ENCODE peak calls at places on chromosome 19, in four cellular contexts. Y, W, E and C are unnamed samples. For H3K27me3, the result is how much of the 10 kb centered on the place peaks cover.

GRCh38 chr19:35144600-35145436 is 1.8 kb downstream of the FXYD7 start:
- DNase-seq in Y (no peak), W (no peak), E (peak), C (peak)

GRCh38 chr19:31152906-31153305 is 196.3 kb downstream of the TSHZ3 start:
- DNase-seq in Y (no peak), W (no peak), E (peak), C (peak)

GRCh38 chr19:49497047-49497789 is 984 bp downstream of the RPS11 start:
- DNase-seq in Y (peak), W (peak), E (peak), C (no peak)

GRCh38 chr19:35549879-35550523 is 4.6 kb downstream of the TMEM147 start:
- DNase-seq in Y (no peak), W (no peak), E (no peak), C (no peak)

GRCh38 chr19:7492142-7493055 is 3.6 kb upstream of the PEX11G start:
- DNase-seq in Y (no peak), W (no peak), E (peak), C (no peak)

GRCh38 chr19:57334191-57334590 is 13.9 kb downstream of the ZNF543 start:
- DNase-seq in Y (no peak), W (no peak), E (peak), C (peak)

GRCh38 chr19:12801466-12802266 is at the start of the genes PRDX2 and THSD8:
- DNase-seq in Y (peak), W (peak), E (peak), C (no peak)

GRCh38 chr19:14479985-14480694 is 5.0 kb upstream of the PTGER1 start:
- DNase-seq in Y (no peak), W (no peak), E (no peak), C (no peak)

GRCh38 chr19:3249408-3249807 is 24.9 kb downstream of the CELF5 start:
- DNase-seq in Y (no peak), W (no peak), E (no peak), C (no peak)

GRCh38 chr19:46404039-46404883 is 9.1 kb downstream of the CCDC8 start:
- DNase-seq in Y (peak), W (peak), E (no peak), C (peak)

GRCh38 chr19:7658219-7658686 is 10.6 kb upstream of the RETN start:
- DNase-seq in Y (no peak), W (no peak), E (no peak), C (no peak)

GRCh38 chr19:35140898-35141626 is 2.0 kb upstream of the FXYD7 start:
- DNase-seq in Y (peak), W (peak), E (peak), C (peak)

GRCh38 chr19:6532244-6532999 is 1.6 kb downstream of the TNFSF9 start:
- DNase-seq in Y (no peak), W (no peak), E (no peak), C (no peak)

GRCh38 chr19:42024622-42025111 is 30.6 kb upstream of the ATP1A3 start:
- DNase-seq in Y (no peak), W (peak), E (no peak), C (no peak)

GRCh38 chr19:13629687-13630357 is 123.5 kb upstream of the CACNA1A start:
- DNase-seq in Y (no peak), W (no peak), E (peak), C (peak)

GRCh38 chr19:45141203-45141900 is 19.4 kb downstream of the NKPD1 start:
- DNase-seq in Y (no peak), W (no peak), E (no peak), C (no peak)

GRCh38 chr19:23409392-23410048 is 14.2 kb upstream of the ZNF91 start:
- DNase-seq in Y (no peak), W (no peak), E (no peak), C (no peak)

GRCh38 chr19:46931197-46931596 is 70.4 kb downstream of the ARHGAP35 start:
- DNase-seq in Y (no peak), W (no peak), E (no peak), C (no peak)

GRCh38 chr19:38043649-38044144 is 136.7 kb downstream of the SIPA1L3 start:
- DNase-seq in Y (no peak), W (no peak), E (no peak), C (no peak)

GRCh38 chr19:7550987-7551761 is 15.7 kb downstream of the PNPLA6 start:
- DNase-seq in Y (peak), W (peak), E (peak), C (peak)

GRCh38 chr19:2694196-2694595 is 8.3 kb downstream of the GNG7 start:
- DNase-seq in Y (no peak), W (no peak), E (no peak), C (no peak)

GRCh38 chr19:40549007-40549708 is 27.5 kb upstream of the SHKBP1 start:
- DNase-seq in Y (no peak), W (peak), E (peak), C (no peak)

GRCh38 chr19:1783874-1784273 is 28.2 kb downstream of the ATP8B3 start:
- DNase-seq in Y (no peak), W (no peak), E (no peak), C (no peak)

GRCh38 chr19:48842744-48843162 is 6.5 kb upstream of the HSD17B14 start:
- DNase-seq in Y (peak), W (no peak), E (no peak), C (no peak)

GRCh38 chr19:48321372-48321621 is 4.1 kb upstream of the EMP3 start:
- DNase-seq in Y (peak), W (peak), E (peak), C (peak)

GRCh38 chr19:40907968-40908735 is 26.1 kb upstream of the CYP2A7 start:
- DNase-seq in Y (no peak), W (no peak), E (no peak), C (no peak)

GRCh38 chr19:20247016-20247683 is 80.1 kb downstream of the ZNF486 start:
- DNase-seq in Y (no peak), W (peak), E (peak), C (peak)

GRCh38 chr19:46489445-46490272 is 6.0 kb downstream of the PNMA8B start:
- DNase-seq in Y (peak), W (peak), E (no peak), C (no peak)

GRCh38 chr19:46766569-46767317 is 20.5 kb upstream of the STRN4 start:
- DNase-seq in Y (peak), W (no peak), E (no peak), C (no peak)

GRCh38 chr19:31120952-31121351 is 228.3 kb downstream of the TSHZ3 start:
- DNase-seq in Y (no peak), W (no peak), E (no peak), C (no peak)

GRCh38 chr19:1373534-1374249 is 10.0 kb upstream of the NDUFS7 start:
- DNase-seq in Y (no peak), W (peak), E (no peak), C (no peak)

GRCh38 chr19:29880498-29881081 is 61.4 kb upstream of the URI1 start:
- DNase-seq in Y (no peak), W (no peak), E (no peak), C (no peak)

DNA sequence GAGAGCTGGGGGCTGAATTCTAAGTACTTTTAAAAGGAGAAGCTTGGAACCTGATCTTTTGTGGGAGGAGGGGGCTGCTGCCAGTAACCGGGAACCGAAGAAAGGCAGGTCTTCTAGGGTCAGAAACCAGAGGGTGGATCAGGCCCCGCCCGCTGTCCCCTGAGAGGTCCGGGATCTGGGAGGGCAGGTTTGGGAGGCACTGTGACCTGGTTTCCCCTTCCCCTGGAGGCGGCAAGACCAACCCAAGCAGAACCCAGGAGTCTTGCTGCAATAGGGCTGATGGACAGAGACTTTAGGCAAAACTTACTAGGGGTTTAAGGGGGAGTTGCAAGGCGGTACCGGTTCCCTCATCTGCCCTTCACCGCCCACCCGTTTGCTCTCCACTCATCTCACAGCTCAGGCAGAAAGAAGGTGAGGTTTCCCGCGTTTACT is 713 bp upstream of the KLK8 start:
- DNase-seq in Y (no peak), W (no peak), E (no peak), C (no peak)
- H3K27me3 ChIP-seq in Y (under half), W (under half), E (under half), C (under half)

DNA sequence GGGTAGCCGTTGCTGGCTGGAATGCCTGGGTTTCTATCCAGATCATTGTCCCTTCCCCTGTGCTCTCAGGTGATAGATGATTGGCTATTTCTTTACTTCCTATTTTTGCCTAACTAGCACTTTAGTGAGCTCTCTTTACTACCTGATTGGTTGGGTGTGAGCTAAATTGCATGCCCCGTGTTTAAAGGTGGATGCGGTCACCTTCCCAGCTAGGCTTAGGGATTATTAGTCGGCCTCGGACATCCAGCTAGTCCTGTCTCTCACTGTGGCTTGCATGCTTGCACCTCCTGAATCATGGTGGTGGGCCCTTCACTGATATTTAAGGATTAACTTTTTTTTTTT is 10.1 kb downstream of the TTYH1 start:
- DNase-seq in Y (no peak), W (no peak), E (no peak), C (no peak)
- H3K27me3 ChIP-seq in Y (under half), W (under half), E (under half), C (under half)

GRCh38 chr19:5492281-5492812 is 37.1 kb downstream of the ZNRF4 start:
- DNase-seq in Y (no peak), W (no peak), E (no peak), C (no peak)
- H3K27me3 ChIP-seq in Y (under half), W (under half), E (under half), C (under half)

DNA sequence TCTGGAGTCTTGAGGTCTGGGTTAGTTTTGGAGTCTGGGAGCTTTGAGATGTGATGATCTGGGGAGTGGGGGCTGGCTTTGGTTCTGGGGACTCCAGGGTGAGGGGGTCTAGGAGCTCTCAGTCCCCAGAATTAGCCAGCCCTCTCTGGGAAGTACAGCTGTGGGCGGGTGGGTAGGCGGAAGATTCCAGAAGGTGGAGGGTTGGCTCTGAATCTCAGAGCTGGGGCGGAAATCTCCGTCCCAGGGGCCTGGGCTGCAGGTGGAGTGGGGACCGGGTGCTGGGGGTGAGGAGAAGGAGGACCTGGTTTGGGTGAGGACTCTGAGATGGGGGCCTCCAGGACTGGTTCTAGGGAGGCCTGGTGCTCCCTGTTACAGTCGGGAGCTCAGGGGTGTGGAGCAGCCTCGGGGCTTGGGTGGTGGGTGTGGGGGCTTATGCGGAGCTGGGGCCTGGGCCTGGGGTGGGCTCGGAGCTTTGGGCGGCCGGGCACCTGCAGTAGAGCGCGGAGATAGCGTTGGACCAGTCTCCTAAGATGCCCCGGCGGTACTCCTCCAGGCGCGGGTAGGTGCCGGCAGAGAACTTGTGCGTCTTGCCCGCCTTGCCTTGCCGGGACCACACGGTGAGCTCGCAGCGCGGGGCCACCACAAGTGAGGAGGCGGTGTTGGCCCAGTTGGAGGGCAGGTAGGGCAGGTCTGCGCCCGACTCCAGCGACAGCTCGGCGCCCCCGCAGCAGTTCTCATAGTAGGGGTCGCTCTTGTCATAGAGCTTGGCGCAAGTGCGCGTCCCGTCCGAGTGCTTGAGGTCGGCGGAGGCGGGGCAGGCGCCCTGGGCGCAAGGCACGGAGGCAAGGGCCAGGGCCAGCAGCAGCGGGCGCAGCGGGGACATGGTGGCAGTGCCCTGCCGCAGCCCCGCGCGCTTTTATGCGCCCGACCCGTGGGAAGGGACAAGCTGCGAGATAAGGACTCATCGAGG is at the start of gene SYCN:
- DNase-seq in Y (no peak), W (no peak), E (no peak), C (no peak)
- H3K27me3 ChIP-seq in Y (under half), W (under half), E (under half), C (under half)

DNA sequence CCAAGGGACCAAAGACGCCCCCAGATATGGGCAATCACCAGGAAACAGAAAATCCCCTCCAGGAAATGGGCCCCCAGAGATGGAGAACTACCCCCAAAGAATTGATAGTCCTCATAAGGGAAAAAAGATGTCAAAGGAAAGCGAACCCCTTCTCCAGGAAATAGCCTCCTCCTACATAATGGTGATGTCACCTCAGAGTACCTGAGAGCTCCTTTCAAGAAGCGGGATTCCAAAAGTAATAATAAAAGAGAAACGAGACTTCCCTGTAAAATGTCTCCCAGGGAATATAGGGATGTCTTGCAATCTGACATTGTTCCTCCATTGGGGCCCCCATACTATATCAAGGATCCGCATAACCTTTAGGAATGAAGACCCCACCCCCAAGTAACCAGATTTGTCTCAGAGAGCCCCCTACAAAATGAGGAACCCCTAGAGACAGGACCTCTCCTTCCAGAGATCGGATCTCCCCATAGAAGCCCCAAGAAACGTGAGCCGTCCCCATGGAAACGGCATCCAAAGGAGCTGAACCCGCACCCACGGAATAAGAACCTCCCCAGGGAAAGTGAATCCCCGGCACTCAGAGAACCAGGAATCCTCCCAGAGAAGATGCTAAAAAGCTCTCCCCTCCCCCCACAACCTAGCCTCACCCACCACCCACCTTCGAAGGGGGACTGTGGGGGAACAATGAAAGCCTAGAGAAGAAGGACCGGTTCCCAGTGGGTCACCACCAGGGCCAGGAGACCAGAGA is 909 bp downstream of the CDKN2D start:
- DNase-seq in Y (no peak), W (no peak), E (no peak), C (no peak)
- H3K27me3 ChIP-seq in Y (under half), W (under half), E (under half), C (under half)